ENCODE peak calls at places on chromosomes 5 and 9, in four cellular contexts. T is smooth muscle cell of the brain vasculature, G is amniotic stem cell, W is activated T-helper 1 cell treated with Interleukin-2 at 50 U/mL for 16 hours. C is an unnamed sample.

GRCh38 chr5:89128097-89128496 is 245.1 kb upstream of the MEF2C start:
- DNase-seq in T (no peak), G (no peak), W (no peak), C (peak)

GRCh38 chr9:130117816-130118632 is 54.2 kb upstream of the NCS1 start:
- DNase-seq in T (no peak), G (no peak), W (no peak), C (peak)

GRCh38 chr9:133103183-133103986 is 17.7 kb downstream of the RALGDS start:
- DNase-seq in T (no peak), G (no peak), W (no peak), C (no peak)

GRCh38 chr9:72362118-72362531 is 2.9 kb downstream of the ZFAND5 start:
- DNase-seq in T (no peak), G (no peak), W (no peak), C (no peak)

GRCh38 chr5:10192309-10192708 is 57.4 kb downstream of the ATPSCKMT start:
- DNase-seq in T (no peak), G (peak), W (no peak), C (peak)

GRCh38 chr9:129109504-129109903 is 1.1 kb downstream of the CRAT start:
- DNase-seq in T (no peak), G (no peak), W (no peak), C (no peak)

GRCh38 chr5:54062958-54063357 is 247.4 kb downstream of the ARL15 start:
- DNase-seq in T (no peak), G (no peak), W (no peak), C (peak)

GRCh38 chr5:149930060-149930753 is 14.4 kb downstream of the PDE6A start:
- DNase-seq in T (no peak), G (no peak), W (no peak), C (no peak)

GRCh38 chr9:119050281-119050680 is 319.0 kb downstream of the BRINP1 start:
- DNase-seq in T (no peak), G (no peak), W (no peak), C (no peak)

GRCh38 chr5:32225445-32225844 is 51.3 kb upstream of the GOLPH3 start:
- DNase-seq in T (peak), G (no peak), W (no peak), C (peak)

GRCh38 chr9:136625101-136626065 is 37.3 kb upstream of the EGFL7 start:
- DNase-seq in T (peak), G (peak), W (no peak), C (peak)

C was measured in brain microvascular endothelial cell.